ENCODE peak calls at places on chromosomes 3 and 15, in five cellular contexts. W is AG09309; F is NAMALWA; O is activated CD4-positive, alpha-beta T cell treated with anti-CD3 and anti-CD28 coated beads, Interleukin-2, amount 50 U/mL, for 24 hours; L is adrenal gland. Y is an unnamed sample.

GRCh38 chr15:80203361-80203885 is 48.6 kb downstream of the CTXND1 start:
- DNase-seq in W (no peak), F (no peak), O (no peak), L (no peak), Y (no peak)

GRCh38 chr3:10557250-10557649 is 51.9 kb upstream of the ATP2B2 start:
- DNase-seq in W (no peak), F (no peak), O (no peak), L (no peak), Y (no peak)

GRCh38 chr3:191523099-191523498 is 62.1 kb downstream of the PYDC2 start:
- DNase-seq in W (no peak), F (no peak), O (no peak), L (no peak), Y (no peak)

GRCh38 chr3:177934001-177934891 is 602.0 kb upstream of the KCNMB2 start:
- DNase-seq in W (peak; percentile 81), F (no peak), O (no peak), L (peak; percentile 32), Y (no peak)

GRCh38 chr15:48005921-48006541 is 114.8 kb upstream of the SLC24A5 start:
- DNase-seq in W (no peak), F (no peak), O (no peak), L (no peak), Y (no peak)

GRCh38 chr15:64921711-64922110 is 10.0 kb downstream of the ANKDD1A start:
- DNase-seq in W (no peak), F (no peak), O (no peak), L (no peak), Y (no peak)

GRCh38 chr3:126340596-126340942 is 16.6 kb downstream of the KLF15 start:
- DNase-seq in W (no peak), F (no peak), O (no peak), L (no peak), Y (no peak)

GRCh38 chr3:159196316-159196715 is 394.5 kb downstream of the MFSD1 start:
- DNase-seq in W (no peak), F (no peak), O (no peak), L (no peak), Y (no peak)

GRCh38 chr3:46400000-46400734 is 6.7 kb downstream of the CCR5AS start:
- DNase-seq in W (no peak), F (no peak), O (no peak), L (no peak), Y (no peak)

GRCh38 chr3:131147534-131147933 is 120.9 kb downstream of the NEK11 start:
- DNase-seq in W (peak; percentile 16), F (no peak), O (no peak), L (no peak), Y (no peak)